ENCODE peak calls at places on chromosomes 5 and 9, in six cellular contexts. A is transverse colon, Y is IMR-90, C is sigmoid colon, K is prostate gland, G is GM23248. H is an unnamed sample.

GRCh38 chr5:139459451-139459934 is 3.0 kb downstream of the ECSCR start:
- DNase-seq in A (no peak), Y (no peak), G (no peak), C (peak), K (no peak), H (no peak)

GRCh38 chr5:141636106-141636412 is 590 bp downstream of the HDAC3 start:
- DNase-seq in A (no peak), C (no peak), K (no peak), G (no peak), Y (no peak), H (no peak)

GRCh38 chr9:69745716-69746538 is 13.9 kb downstream of the PTAR1 start:
- DNase-seq in Y (peak), G (peak), K (no peak), C (no peak), A (no peak), H (no peak)

GRCh38 chr5:94181940-94182339 is 436.5 kb downstream of the KIAA0825 start:
- DNase-seq in A (no peak), Y (peak), C (no peak), G (peak), K (no peak), H (no peak)

GRCh38 chr5:127645300-127645726 is 3.6 kb upstream of the CTXN3 start:
- DNase-seq in A (no peak), K (no peak), G (no peak), Y (no peak), C (no peak), H (no peak)

GRCh38 chr5:76180817-76181805 is 97.9 kb downstream of the SV2C start:
- DNase-seq in G (no peak), A (peak), C (no peak), Y (no peak), K (no peak), H (no peak)

GRCh38 chr9:77897292-77897691 is 134.3 kb downstream of the GNAQ start:
- DNase-seq in Y (peak), G (peak), K (no peak), C (peak), A (no peak), H (no peak)

GRCh38 chr5:10863763-10864383 is 102.8 kb upstream of the DAP start:
- DNase-seq in Y (peak), C (no peak), G (peak), K (no peak), A (peak), H (no peak)

GRCh38 chr9:112852741-112853505 is 37.8 kb downstream of the SLC46A2 start:
- DNase-seq in C (no peak), A (no peak), K (no peak), G (no peak), Y (no peak), H (no peak)

GRCh38 chr5:56696900-56697299 is 118.4 kb upstream of the MAP3K1 start:
- DNase-seq in K (no peak), G (peak), A (no peak), Y (peak), C (no peak), H (peak)

GRCh38 chr9:81613002-81613750 is 76.2 kb downstream of the TLE1 start:
- DNase-seq in A (peak), G (peak), C (peak), K (no peak), Y (peak), H (no peak)

GRCh38 chr5:157574456-157575095 is 999 bp downstream of the ADAM19 start:
- DNase-seq in K (no peak), Y (peak), C (peak), G (peak), A (peak), H (no peak)

GRCh38 chr9:3863114-3863528 is 337.3 kb upstream of the RFX3 start:
- DNase-seq in K (no peak), C (no peak), A (no peak), Y (peak), G (peak), H (peak)

GRCh38 chr9:116157436-116158138 is 4.0 kb downstream of the PAPPA start:
- DNase-seq in K (no peak), G (peak), Y (peak), A (no peak), C (peak), H (no peak)

GRCh38 chr9:130331573-130331972 is 66.0 kb downstream of the HMCN2 start:
- DNase-seq in K (no peak), C (peak), Y (peak), A (peak), G (peak), H (peak)

GRCh38 chr5:161546463-161547301 is at the start of gene GABRB2:
- DNase-seq in G (peak), K (no peak), C (peak), Y (no peak), A (peak), H (peak)

GRCh38 chr9:96331236-96331947 is 29.4 kb upstream of the HSD17B3 start:
- DNase-seq in Y (peak), K (no peak), A (no peak), C (no peak), G (peak), H (no peak)

GRCh38 chr9:5719546-5719945 is 90.6 kb downstream of the RIC1 start:
- DNase-seq in G (peak), C (no peak), A (no peak), K (no peak), Y (peak), H (no peak)

GRCh38 chr5:132060501-132061161 is at the start of gene IL3:
- DNase-seq in Y (no peak), G (no peak), A (peak), K (no peak), C (peak), H (no peak)

GRCh38 chr5:172370648-172371248 is 83.6 kb downstream of the SH3PXD2B start:
- DNase-seq in A (no peak), K (no peak), G (peak), C (no peak), Y (peak), H (no peak)

GRCh38 chr9:89723696-89724095 is 118.9 kb downstream of the GADD45G start:
- DNase-seq in C (no peak), Y (no peak), A (no peak), K (no peak), G (no peak), H (no peak)

GRCh38 chr9:114616684-114617520 is 5.8 kb downstream of the TMEM268 start:
- DNase-seq in K (peak), Y (no peak), C (peak), G (no peak), A (peak), H (no peak)

GRCh38 chr9:96417610-96418073 is 528 bp downstream of the ZNF367 start:
- DNase-seq in K (no peak), Y (no peak), A (peak), G (peak), C (peak), H (no peak)

GRCh38 chr5:133718457-133718856 is 106.1 kb upstream of the FSTL4 start:
- DNase-seq in A (no peak), Y (no peak), K (no peak), C (no peak), G (no peak), H (no peak)

GRCh38 chr5:58599217-58599616 is 16.3 kb downstream of the RAB3C start:
- DNase-seq in K (no peak), Y (no peak), A (no peak), C (no peak), G (no peak), H (no peak)

GRCh38 chr5:71587709-71588532 is 781 bp downstream of the MCCC2 start:
- DNase-seq in Y (no peak), K (no peak), C (no peak), G (no peak), A (no peak), H (no peak)

GRCh38 chr5:7426284-7426683 is 30.3 kb downstream of the ADCY2 start:
- DNase-seq in Y (no peak), C (no peak), A (no peak), K (no peak), G (no peak), H (no peak)

GRCh38 chr9:127722055-127722454 is 6.2 kb downstream of the TTC16 start:
- DNase-seq in G (no peak), Y (no peak), C (no peak), K (no peak), A (no peak), H (no peak)

GRCh38 chr9:124503713-124504529 is 3.3 kb downstream of the NR5A1 start:
- DNase-seq in A (no peak), K (no peak), C (no peak), Y (no peak), G (peak), H (no peak)
- H3K4me3 ChIP-seq in A (peak), K (peak), C (peak), Y (no peak), G (no peak), H (no peak)

GRCh38 chr9:95286151-95286550 is 31.4 kb downstream of the FANCC start:
- DNase-seq in K (no peak), Y (peak), C (no peak), A (no peak), G (no peak), H (peak)

GRCh38 chr9:95284152-95284551 is 33.4 kb downstream of the FANCC start:
- DNase-seq in Y (peak), C (no peak), G (peak), A (no peak), K (no peak), H (no peak)

GRCh38 chr9:95283678-95284077 is 33.8 kb downstream of the FANCC start:
- DNase-seq in K (no peak), C (no peak), A (no peak), Y (no peak), G (peak), H (no peak)

GRCh38 chr9:95285307-95285706 is 32.2 kb downstream of the FANCC start:
- DNase-seq in G (no peak), Y (no peak), A (no peak), K (no peak), C (no peak), H (no peak)

GRCh38 chr9:95284667-95285066 is 32.8 kb downstream of the FANCC start:
- DNase-seq in G (no peak), A (no peak), K (no peak), Y (no peak), C (no peak), H (no peak)
- H3K4me3 ChIP-seq in G (no peak), A (no peak), K (no peak), Y (no peak), C (no peak), H (no peak)

GRCh38 chr5:144068926-144069325 is 101.5 kb downstream of the YIPF5 start:
- DNase-seq in A (no peak), K (no peak), G (peak), Y (no peak), C (no peak), H (no peak)
- H3K4me3 ChIP-seq in A (no peak), K (no peak), G (no peak), Y (no peak), C (no peak), H (no peak)

DNA sequence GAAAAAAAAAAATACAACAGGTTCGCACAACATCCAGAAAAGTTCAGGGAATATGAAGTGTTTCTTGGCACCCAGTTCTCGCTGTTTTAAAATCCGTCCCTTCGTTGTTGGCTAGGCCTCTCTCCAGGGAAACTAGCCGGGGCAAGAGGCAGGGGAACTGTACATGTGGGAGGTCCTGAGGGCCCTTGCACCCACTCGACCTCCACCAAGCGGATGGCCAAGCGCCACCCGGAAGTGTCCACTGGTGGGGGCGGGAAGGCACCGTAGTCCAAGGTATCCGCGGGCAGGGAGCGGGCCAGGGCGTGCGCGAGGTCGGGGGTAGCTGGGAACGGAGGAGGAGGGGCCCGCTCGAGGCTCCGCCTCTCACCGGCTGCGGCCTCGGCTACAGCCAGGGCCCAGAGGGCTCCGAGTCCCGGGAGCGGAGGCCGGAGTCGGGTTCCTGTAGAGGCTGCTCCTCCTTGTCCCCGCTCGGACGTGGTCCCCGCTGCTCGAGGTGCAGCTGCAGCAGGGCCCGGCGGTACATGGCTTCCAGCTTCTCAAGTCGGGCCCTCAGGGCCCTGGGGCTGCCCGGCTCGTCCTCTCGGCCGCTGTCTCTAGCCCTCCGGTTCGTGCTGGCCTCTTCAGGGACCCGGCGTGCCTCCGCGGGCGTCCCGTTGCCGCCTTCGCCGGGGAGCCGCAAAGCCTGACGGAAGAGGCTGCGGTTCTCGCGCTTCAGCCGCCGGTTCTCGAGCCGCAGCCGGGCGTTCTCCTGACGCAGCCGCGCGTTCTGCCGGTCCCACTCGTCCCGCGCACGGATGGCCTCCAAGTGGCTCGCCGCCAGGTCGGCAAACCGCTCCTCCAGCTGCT is 720 bp downstream of the TUSC1 start:
- DNase-seq in C (peak), Y (peak), K (peak), G (peak), A (peak), H (peak)
- H3K4me3 ChIP-seq in C (peak), Y (peak), K (peak), G (peak), A (peak), H (peak)

DNA sequence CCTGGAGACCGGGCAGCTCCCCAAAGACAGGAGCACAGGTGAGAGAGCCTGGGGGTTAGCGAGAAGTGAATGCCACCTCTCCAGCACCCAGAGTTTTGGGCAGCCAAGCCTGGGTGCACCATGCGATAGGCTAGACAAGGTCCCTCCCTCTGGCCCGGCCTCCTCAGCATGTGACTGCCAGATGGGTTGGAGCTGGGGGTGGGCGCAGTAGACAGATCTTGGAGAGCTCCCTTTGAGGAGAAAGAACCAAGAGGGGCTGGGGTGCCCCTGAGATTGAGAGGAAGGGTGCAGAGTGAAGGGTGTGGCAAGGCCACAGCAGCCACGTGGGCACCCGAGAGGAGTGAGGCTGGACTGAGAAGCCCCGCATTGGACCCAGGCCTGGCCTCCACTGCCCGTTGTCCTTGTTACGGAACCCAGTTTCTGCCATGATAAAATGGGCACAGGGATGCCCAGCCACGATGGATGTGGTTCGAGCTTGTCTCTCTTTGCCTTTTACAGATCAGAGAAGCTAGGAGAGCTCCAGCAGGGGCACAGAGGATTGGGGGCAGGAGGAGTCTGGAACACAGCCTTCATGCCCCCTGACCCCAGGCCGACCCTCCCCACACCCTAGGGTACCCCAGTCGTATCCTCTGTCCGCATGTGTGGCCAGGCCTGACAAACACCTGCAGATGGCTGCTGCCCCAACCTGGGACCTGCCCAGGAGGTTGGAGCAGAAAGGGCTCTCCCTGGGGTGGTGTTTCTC is 1.3 kb downstream of the TMEM141 start:
- DNase-seq in Y (no peak), G (no peak), K (no peak), A (no peak), C (no peak), H (no peak)
- H3K4me3 ChIP-seq in Y (no peak), G (no peak), K (peak), A (no peak), C (no peak), H (peak)

GRCh38 chr9:36074870-36075532 is 38.3 kb downstream of the RECK start:
- DNase-seq in G (peak), Y (peak), K (peak), A (peak), C (peak), H (peak)

GRCh38 chr9:36082928-36083327 is 46.2 kb downstream of the RECK start:
- DNase-seq in G (no peak), Y (no peak), C (no peak), A (no peak), K (no peak), H (no peak)

GRCh38 chr9:36078047-36078446 is 41.3 kb downstream of the RECK start:
- DNase-seq in A (no peak), C (no peak), Y (no peak), G (no peak), K (no peak), H (no peak)

GRCh38 chr9:36086442-36086841 is 49.7 kb downstream of the RECK start:
- DNase-seq in C (no peak), A (no peak), K (no peak), G (no peak), Y (no peak), H (no peak)

DNA sequence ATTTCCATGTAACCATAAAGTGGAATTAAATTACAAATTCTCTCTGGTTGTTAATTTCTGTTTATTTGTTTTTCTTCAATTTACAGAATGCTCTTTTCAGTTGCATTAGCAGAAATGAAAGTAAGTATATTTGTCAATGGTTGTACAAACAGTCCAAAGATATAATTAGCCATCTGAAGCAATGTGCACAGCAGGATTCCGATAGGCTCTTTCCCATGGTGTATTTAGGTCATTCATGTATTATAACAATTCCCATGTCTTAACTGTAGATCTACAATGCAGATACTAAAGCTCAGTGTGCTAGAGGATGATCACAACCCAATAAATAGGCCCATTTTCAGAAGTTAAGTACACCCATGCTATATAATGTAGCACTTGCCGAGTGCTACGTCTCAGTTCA is 43.8 kb downstream of the RECK start:
- DNase-seq in Y (no peak), K (no peak), C (no peak), G (no peak), A (no peak), H (no peak)
- H3K4me3 ChIP-seq in Y (no peak), K (no peak), C (no peak), G (no peak), A (no peak), H (no peak)

DNA sequence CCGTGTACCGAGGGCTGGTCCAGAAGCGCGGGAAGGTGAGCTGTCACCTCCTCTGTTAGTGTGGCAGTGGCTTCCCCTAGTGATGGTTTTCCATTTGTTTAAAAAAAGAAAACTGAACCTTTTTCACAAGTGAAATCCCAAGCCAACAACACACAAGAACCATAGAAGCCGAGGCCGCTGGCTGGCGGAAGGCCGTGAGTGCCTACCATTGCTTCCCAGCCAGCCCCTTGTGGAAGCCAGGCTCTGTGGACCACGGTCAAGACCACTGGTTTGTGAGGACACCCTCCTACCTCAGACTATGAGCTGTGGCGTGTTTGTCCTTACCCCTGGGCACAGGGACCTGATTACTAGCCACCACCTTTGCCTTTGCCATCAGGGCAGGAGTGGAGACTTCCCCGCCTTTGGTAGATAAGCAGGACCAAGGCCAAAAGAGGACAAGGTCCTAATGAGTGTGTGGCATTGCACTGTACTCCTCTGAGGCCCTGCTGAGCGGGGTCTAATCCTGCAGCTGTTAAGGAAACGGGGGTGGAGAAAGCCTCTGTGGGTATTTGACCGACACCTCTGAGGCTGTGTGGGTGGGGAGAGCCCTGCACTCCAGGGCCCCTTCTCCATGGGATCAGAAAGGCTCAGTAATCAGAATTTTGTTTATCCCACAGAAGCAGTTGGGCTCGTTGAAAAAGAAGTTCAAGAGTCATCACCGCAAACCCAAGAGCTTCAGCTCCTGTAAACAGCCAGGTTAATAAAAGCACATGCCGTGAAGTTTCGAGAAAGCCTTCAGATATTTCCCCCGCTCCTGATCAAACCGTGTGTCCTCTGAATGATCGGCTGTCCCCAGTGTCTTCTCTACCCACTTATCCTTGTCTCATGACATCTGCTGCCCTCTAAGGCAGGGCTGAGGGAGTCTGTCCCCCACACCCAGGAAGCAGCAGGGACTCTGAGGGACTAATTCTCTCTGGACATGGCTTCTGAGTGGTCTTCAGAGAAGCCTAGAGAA is 4.3 kb downstream of the SURF2 start:
- DNase-seq in A (no peak), C (no peak), Y (no peak), K (no peak), G (no peak), H (no peak)
- H3K4me3 ChIP-seq in A (no peak), C (no peak), Y (no peak), K (no peak), G (no peak), H (no peak)

H was measured in astrocyte of the cerebellum.